ENCODE peak calls at places on chromosomes 6 and 20, in ten cellular contexts. X is KG1, B is upper lobe of left lung, C is T-cell, H is NCI-H748 treated with DMSO at 0.1 percent for 48 hours, I is foreskin fibroblast, A is lower lobe of right lung, R is A549, S is aorta, Q is head of caudate nucleus. E is an unnamed sample.

GRCh38 chr6:170234419-170234818 is 56.5 kb downstream of the DLL1 start:
- DNase-seq in X (no peak), B (no peak), C (no peak), H (no peak), I (no peak), A (no peak), R (no peak), S (peak), Q (no peak), E (no peak)

GRCh38 chr6:157107915-157108651 is 215.2 kb downstream of the TMEM242 start:
- DNase-seq in X (no peak), B (no peak), C (no peak), H (no peak), I (peak), A (no peak), R (peak), S (no peak), Q (no peak), E (peak)

GRCh38 chr20:48723308-48724264 is 104.2 kb downstream of the PREX1 start:
- DNase-seq in X (no peak), B (peak), C (no peak), H (no peak), I (peak), A (peak), R (no peak), S (peak), Q (peak), E (no peak)

GRCh38 chr6:141077355-141078333 is 1055.1 kb upstream of the GJE1 start:
- DNase-seq in X (no peak), B (no peak), C (no peak), H (peak), I (no peak), A (no peak), R (peak), S (no peak), Q (peak), E (peak)

GRCh38 chr6:169075211-169075621 is 178.4 kb downstream of the THBS2 start:
- DNase-seq in X (no peak), B (no peak), C (no peak), H (no peak), I (peak), A (no peak), R (no peak), S (no peak), Q (no peak), E (no peak)

GRCh38 chr6:1792989-1793388 is 183.3 kb downstream of the FOXC1 start:
- DNase-seq in X (no peak), B (no peak), C (no peak), H (peak), I (no peak), A (no peak), R (peak), S (no peak), Q (no peak), E (no peak)

GRCh38 chr6:56531839-56532595 is 110.7 kb downstream of the DST start:
- DNase-seq in X (no peak), B (no peak), C (no peak), H (no peak), I (no peak), A (no peak), R (no peak), S (no peak), Q (no peak), E (no peak)

GRCh38 chr6:118350881-118351430 is 197.1 kb upstream of the PLN start:
- DNase-seq in X (no peak), B (no peak), C (no peak), H (peak), I (peak), A (no peak), R (no peak), S (no peak), Q (no peak), E (peak)

GRCh38 chr6:137303436-137303835 is 84.3 kb upstream of the IFNGR1 start:
- DNase-seq in X (no peak), B (no peak), C (no peak), H (no peak), I (no peak), A (no peak), R (no peak), S (no peak), Q (no peak), E (no peak)

GRCh38 chr6:40541556-40542174 is 45.5 kb downstream of the LRFN2 start:
- DNase-seq in X (no peak), B (no peak), C (no peak), H (no peak), I (no peak), A (no peak), R (no peak), S (peak), Q (no peak), E (no peak)